ENCODE peak calls at places on chromosome 3, in four cellular contexts. M is IMR-90, S is GM23248, E is neural progenitor cell. H is an unnamed sample.

GRCh38 chr3:8532251-8532831 is 30.7 kb downstream of the LMCD1 start:
- DNase-seq in M (peak; percentile 71), S (peak; percentile 92), E (no peak), H (no peak)

GRCh38 chr3:188978772-188979171 is 193.0 kb upstream of the TPRG1 start:
- DNase-seq in M (peak; percentile 78), S (peak; percentile 69), E (no peak), H (no peak)

GRCh38 chr3:113174806-113175490 is 36.4 kb upstream of the BOC start:
- DNase-seq in M (peak; percentile 58), S (peak; percentile 34), E (no peak), H (no peak)

GRCh38 chr3:110750201-110750600 is 321.4 kb upstream of the NECTIN3 start:
- DNase-seq in M (no peak), S (peak; percentile 14), E (no peak), H (no peak)

GRCh38 chr3:54550216-54550977 is 377.5 kb downstream of the LRTM1 start:
- DNase-seq in M (no peak), S (no peak), E (no peak), H (no peak)

GRCh38 chr3:12905316-12906071 is 64.1 kb upstream of the RPL32 start:
- DNase-seq in M (no peak), S (no peak), E (no peak), H (no peak)

GRCh38 chr3:107954845-107955244 is 136.0 kb downstream of the CD47 start:
- DNase-seq in M (no peak), S (no peak), E (no peak), H (no peak)

GRCh38 chr3:134627831-134628230 is 23.0 kb downstream of the KY start:
- DNase-seq in M (peak; percentile 10), S (peak; percentile 48), E (no peak), H (peak; percentile 21)

GRCh38 chr3:162193148-162193547 is 696.5 kb downstream of the OTOL1 start:
- DNase-seq in M (no peak), S (no peak), E (no peak), H (no peak)

GRCh38 chr3:159130108-159130507 is 328.3 kb downstream of the MFSD1 start:
- DNase-seq in M (peak; percentile 1), S (peak; percentile 8), E (peak; percentile 42), H (no peak)

GRCh38 chr3:53171827-53172505 is 11.0 kb downstream of the PRKCD start:
- DNase-seq in M (no peak), S (no peak), E (no peak), H (no peak)

GRCh38 chr3:147120029-147120428 is 286.3 kb downstream of the ZIC4 start:
- DNase-seq in M (peak; percentile 45), S (peak; percentile 58), E (no peak), H (no peak)

GRCh38 chr3:132709761-132710160 is 12.4 kb downstream of the NPHP3 start:
- DNase-seq in M (no peak), S (no peak), E (no peak), H (no peak)
- H3K27ac ChIP-seq in M (no peak overlapping the region), S (no peak overlapping the region), E (no peak overlapping the region), H (no peak overlapping the region)

GRCh38 chr3:69088033-69088432 is 3.3 kb downstream of the ARL6IP5 start:
- DNase-seq in M (peak; percentile 70), S (peak; percentile 77), E (no peak), H (peak; percentile 65)
- H3K4me2 ChIP-seq in M (peak overlapping the region; percentile 66), S (peak overlapping the region; percentile 98), E (no peak overlapping the region), H (peak overlapping the region; percentile 88)

DNA sequence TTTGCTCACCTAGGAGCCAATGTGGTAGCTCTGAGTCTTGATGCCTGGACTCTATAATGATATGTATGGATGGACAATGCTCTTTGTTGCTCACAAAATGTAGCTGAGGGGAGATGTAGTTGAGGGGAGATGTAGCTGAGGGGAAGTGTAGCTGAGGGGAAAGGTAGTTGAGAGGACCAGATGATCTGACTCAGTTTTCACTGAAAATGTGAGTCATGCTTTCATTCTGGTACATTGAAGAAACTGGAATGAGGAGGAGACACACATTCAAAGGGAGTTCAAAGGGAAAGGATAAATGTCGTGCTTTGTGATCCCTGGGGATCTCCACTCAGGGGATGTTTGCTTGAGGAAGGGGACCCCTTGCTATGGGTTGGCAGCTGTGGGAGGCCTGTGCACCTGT is 302.9 kb upstream of the TRIM42 start:
- DNase-seq in M (no peak), S (no peak), E (no peak), H (peak; percentile 50)
- H3K27ac ChIP-seq in M (no peak overlapping the region), S (no peak overlapping the region), E (no peak overlapping the region), H (no peak overlapping the region)

GRCh38 chr3:37075955-37076354 is 82.6 kb downstream of the MLH1 start:
- DNase-seq in M (no peak), S (no peak), E (no peak), H (no peak)

GRCh38 chr3:37072892-37073291 is 79.6 kb downstream of the MLH1 start:
- DNase-seq in M (peak; percentile 93), S (peak; percentile 58), E (no peak), H (peak; percentile 43)

GRCh38 chr3:37074178-37074577 is 80.9 kb downstream of the MLH1 start:
- DNase-seq in M (peak; percentile 79), S (peak; percentile 87), E (no peak), H (peak; percentile 46)

GRCh38 chr3:37068031-37068430 is 74.7 kb downstream of the MLH1 start:
- DNase-seq in M (no peak), S (no peak), E (no peak), H (no peak)

GRCh38 chr3:37071921-37072320 is 78.6 kb downstream of the MLH1 start:
- DNase-seq in M (no peak), S (no peak), E (no peak), H (no peak)
- H3K4me2 ChIP-seq in M (no peak overlapping the region), S (no peak overlapping the region), E (no peak overlapping the region), H (no peak overlapping the region)

GRCh38 chr3:122969585-122970453 is 57.7 kb downstream of the SEMA5B start:
- DNase-seq in M (peak; percentile 50), S (peak; percentile 87), E (no peak), H (peak; percentile 83)
- H3K27ac ChIP-seq in M (no peak overlapping the region), S (peak overlapping the region; percentile 56), E (no peak overlapping the region), H (no peak overlapping the region)

DNA sequence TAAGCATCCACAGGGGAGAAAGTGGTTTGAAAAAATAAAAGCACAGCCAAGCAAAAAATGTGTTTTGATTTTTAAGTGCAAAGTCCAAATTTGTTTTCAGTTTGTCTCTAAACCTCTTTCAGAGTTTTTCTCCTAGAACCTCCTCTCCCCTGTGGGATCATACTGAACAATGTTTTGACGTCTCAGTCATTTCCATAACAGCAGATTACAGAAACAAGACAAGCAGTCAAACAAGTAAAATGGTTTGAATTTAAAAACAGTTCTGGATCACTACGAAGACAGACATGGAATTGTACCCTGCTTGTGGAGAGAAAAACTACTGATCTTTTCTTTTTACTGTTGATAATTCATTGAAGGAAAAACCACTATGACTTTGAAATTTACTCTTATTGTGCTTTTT is 245.7 kb upstream of the CNTN4 start:
- DNase-seq in M (no peak), S (no peak), E (no peak), H (no peak)
- H3K4me2 ChIP-seq in M (no peak overlapping the region), S (no peak overlapping the region), E (no peak overlapping the region), H (no peak overlapping the region)

DNA sequence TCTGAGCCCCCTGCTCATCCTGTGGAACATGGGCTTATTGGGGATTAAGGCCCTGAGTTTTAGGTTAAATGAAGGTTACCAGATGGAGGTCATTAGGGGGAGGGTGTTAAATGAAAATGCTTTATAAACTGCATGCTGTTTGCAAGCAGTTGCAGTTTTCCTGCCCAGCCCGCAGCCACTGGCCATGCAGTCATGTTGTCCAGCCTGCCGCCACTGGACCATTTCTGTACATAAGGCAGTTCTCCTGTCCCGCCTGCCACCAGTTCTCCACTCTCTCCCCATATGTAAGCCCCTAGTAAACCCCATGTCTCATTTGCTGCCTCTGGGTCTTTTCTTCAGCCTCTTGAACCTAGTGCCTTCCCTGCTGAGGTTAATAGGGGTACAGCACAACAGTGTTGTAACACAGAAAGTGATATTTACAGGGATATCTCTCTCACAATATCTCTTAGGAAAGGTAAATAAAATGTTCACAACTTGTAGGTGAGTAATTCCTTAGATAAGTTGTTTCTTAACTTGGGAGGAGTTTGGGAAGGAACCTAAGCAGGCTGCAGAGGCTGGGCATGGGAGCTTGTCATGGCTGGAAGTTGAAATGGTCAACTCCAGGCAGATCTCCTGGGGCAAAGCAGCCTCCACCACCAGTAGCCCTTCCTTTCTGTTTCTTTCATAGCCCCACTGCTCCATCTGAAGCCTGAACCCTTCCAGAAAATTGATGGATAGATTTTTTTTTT is 148.2 kb downstream of the CMSS1 start:
- DNase-seq in M (no peak), S (no peak), E (no peak), H (no peak)
- H3K27ac ChIP-seq in M (no peak overlapping the region), S (peak overlapping the region; percentile 32), E (no peak overlapping the region), H (no peak overlapping the region)

GRCh38 chr3:46845397-46845859 is 17.8 kb downstream of the MYL3 start:
- DNase-seq in M (peak; percentile 62), S (peak; percentile 91), E (peak; percentile 53), H (peak; percentile 7)
- H3K4me2 ChIP-seq in M (peak overlapping the region; percentile 69), S (peak overlapping the region; percentile 56), E (peak overlapping the region; percentile 57), H (peak overlapping the region; percentile 88)

DNA sequence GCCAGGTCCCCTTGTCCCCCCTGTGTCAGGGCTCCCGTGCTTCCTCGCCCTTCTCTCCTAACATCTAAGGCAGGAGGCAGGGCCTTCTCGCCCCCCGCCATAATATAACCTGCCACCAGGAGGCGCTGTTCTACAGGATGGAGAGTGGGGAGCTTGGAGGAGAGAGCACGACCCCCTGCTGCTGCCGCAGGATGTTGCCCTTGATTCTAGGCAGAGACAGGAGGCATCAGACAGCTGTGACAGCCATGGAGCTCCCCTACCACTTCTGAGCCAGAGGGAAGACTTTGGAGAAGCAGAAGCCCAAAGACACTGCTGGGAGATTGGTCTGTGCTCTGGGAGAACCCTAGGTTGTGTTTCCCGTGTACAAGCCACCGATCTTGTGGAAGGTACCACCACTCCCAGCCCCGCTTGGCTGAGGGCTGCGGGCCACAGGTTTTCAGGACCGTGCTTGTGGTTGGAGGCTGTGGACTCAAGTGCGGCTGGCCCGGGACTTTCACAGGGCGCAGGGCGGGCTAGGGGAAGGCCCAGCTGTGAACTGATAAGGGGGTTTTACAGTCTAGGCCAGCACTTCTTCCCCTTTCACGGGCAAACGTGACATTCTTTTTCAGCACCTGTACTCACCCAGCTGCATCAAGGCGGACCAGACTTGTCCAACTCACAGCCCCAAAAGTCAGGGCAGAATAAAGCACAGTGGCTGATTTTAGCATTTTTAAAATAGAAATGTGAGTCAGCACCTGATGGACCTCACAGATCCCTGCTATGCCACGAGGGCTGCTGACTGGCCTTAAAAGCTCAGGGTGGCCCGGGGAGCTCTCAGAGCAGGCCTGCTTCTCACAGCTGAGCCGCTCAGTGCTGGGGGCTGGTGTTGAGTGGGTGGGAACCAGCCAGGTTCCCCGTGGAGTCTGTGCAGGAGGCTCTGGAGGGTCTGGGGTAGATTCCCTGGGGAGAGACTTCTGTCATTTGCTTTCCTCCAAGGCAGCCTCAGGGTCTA is 2.6 kb upstream of the TIGIT start:
- DNase-seq in M (peak; percentile 37), S (peak; percentile 39), E (peak; percentile 86), H (peak; percentile 14)
- H3K27ac ChIP-seq in M (no peak overlapping the region), S (no peak overlapping the region), E (no peak overlapping the region), H (no peak overlapping the region)

GRCh38 chr3:16242177-16242576 is 22.6 kb downstream of the DPH3 start:
- DNase-seq in M (no peak), S (no peak), E (no peak), H (no peak)
- H3K4me2 ChIP-seq in M (no peak overlapping the region), S (no peak overlapping the region), E (no peak overlapping the region), H (no peak overlapping the region)

H was measured in mammary epithelial cell.